ENCODE peak calls at places on chromosomes 7 and 10, in ten cellular contexts. S is aorta; B is left lung; V is ovary; T is OCI-LY7; Q is left ventricle myocardium inferior; J is GM23248; C is CD8-positive, alpha-beta memory T cell; R is kidney; W is PC-3. D is an unnamed sample. For H3K9me3, the result is how much of the 10 kb centered on the place peaks cover.

GRCh38 chr7:101924171-101924570 is 106.7 kb downstream of the CUX1 start:
- DNase-seq in S (peak), B (peak), V (no peak), T (no peak), Q (no peak), J (peak), C (no peak), R (no peak), W (peak), D (no peak)

GRCh38 chr7:101896312-101896711 is 78.9 kb downstream of the CUX1 start:
- DNase-seq in S (no peak), B (no peak), V (no peak), T (no peak), Q (no peak), J (no peak), C (no peak), R (no peak), W (no peak), D (no peak)

GRCh38 chr10:42951486-42952251 is 125.2 kb upstream of the RET start:
- DNase-seq in S (no peak), B (peak), V (no peak), T (no peak), Q (peak), J (peak), C (no peak), R (peak), W (peak), D (peak)

GRCh38 chr7:44980393-44981034 is 1.7 kb upstream of the MYO1G start:
- DNase-seq in S (peak), B (peak), V (no peak), T (peak), Q (no peak), J (peak), C (peak), R (peak), W (no peak), D (no peak)

GRCh38 chr7:98049034-98049433 is 57.6 kb upstream of the LMTK2 start:
- DNase-seq in S (no peak), B (no peak), V (no peak), T (no peak), Q (no peak), J (no peak), C (no peak), R (no peak), W (peak), D (no peak)

GRCh38 chr7:131501422-131501821 is 55.0 kb downstream of the PODXL start:
- DNase-seq in S (no peak), B (no peak), V (no peak), T (no peak), Q (no peak), J (peak), C (no peak), R (no peak), W (no peak), D (no peak)

GRCh38 chr10:5526691-5527331 is 2.0 kb downstream of the CALML3 start:
- DNase-seq in S (no peak), B (no peak), V (no peak), T (no peak), Q (no peak), J (no peak), C (no peak), R (no peak), W (no peak), D (no peak)

GRCh38 chr7:130393095-130393494 is 12.8 kb downstream of the CPA1 start:
- DNase-seq in S (no peak), B (no peak), V (no peak), T (no peak), Q (no peak), J (peak), C (no peak), R (no peak), W (no peak), D (no peak)

GRCh38 chr7:92425311-92425947 is 21.9 kb upstream of the GATAD1 start:
- DNase-seq in S (no peak), B (no peak), V (no peak), T (no peak), Q (no peak), J (peak), C (no peak), R (peak), W (no peak), D (no peak)

DNA sequence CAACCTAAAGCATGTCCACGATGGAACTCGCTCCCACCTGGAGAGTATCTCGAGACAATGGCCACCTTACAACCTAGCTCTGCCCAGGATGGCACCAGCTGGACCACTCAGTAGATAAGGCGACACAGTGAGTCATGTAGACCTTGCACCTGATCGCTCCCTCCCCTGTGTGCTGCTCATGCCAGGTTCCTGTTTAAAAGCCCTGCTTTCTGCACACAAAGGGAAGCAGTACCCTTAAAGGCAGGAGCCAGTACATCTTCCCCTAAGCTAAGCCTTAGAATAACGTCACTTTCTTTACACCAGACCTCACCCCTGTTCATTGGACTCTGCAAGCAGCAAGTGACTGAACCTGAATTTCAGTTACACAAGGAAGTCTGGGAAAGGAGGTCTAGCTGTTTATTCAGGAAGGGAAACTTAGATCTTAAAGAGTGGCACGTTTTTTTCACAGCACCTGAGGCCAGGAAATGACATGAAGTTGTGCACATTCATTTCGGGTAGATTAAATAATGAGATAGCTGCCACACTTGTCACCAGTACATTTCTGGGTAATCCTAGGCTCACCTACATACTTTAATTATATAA is 117.9 kb downstream of the MTPAP start:
- DNase-seq in S (no peak), B (no peak), V (no peak), T (peak), Q (no peak), J (no peak), C (no peak), R (no peak), W (no peak), D (no peak)
- H3K4me3 ChIP-seq in S (no peak), B (no peak), V (no peak), T (no peak), Q (no peak), J (no peak), C (no peak), R (no peak), W (no peak), D (no peak)

GRCh38 chr7:390761-391410 is 100.9 kb downstream of the FOXL3 start:
- DNase-seq in S (no peak), B (peak), V (peak), T (no peak), Q (peak), J (no peak), C (no peak), R (peak), W (no peak), D (peak)
- H3K9me3 ChIP-seq in S (under half), B (under half), V (under half), T (under half), Q (under half), J (under half), C (under half), R (under half), W (under half), D (under half)

DNA sequence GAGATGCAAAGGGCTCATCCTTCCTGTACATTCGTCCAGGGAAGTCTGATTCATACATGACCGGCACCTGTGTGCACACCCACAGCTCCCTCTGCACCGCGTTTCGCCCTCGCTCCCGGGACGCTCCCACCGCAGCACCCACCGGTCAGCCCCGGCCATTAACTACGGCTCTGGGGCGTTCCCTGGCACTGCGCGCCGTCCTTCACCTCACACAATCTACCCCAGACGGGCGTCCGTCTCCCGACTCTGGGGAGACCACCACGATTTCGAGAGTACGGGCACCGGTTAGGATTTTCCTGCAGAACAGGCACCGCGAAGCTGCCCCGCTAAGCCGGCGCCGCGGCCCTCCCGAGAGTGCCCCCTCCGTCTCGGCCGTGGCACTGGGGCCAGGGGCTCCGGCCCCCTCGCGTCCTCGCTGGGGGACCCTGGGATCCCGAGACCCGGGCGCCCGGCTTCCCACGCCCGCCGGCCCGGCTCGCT is 430 bp downstream of the ATE1 start:
- DNase-seq in S (peak), B (peak), V (peak), T (peak), Q (peak), J (peak), C (peak), R (peak), W (peak), D (peak)
- H3K27ac ChIP-seq in S (peak), B (peak), V (peak), T (peak), Q (peak), J (peak), C (peak), R (peak), W (peak), D (peak)

GRCh38 chr10:33487014-33487776 is 152.7 kb upstream of the NRP1 start:
- DNase-seq in S (no peak), B (no peak), V (no peak), T (no peak), Q (no peak), J (peak), C (no peak), R (no peak), W (peak), D (no peak)
- H3K4me3 ChIP-seq in S (peak), B (no peak), V (no peak), T (no peak), Q (peak), J (no peak), C (peak), R (no peak), W (no peak), D (peak)

GRCh38 chr10:44083719-44084400 is 301.0 kb downstream of the CXCL12 start:
- DNase-seq in S (no peak), B (no peak), V (no peak), T (no peak), Q (no peak), J (no peak), C (no peak), R (no peak), W (no peak), D (no peak)
- H3K9me3 ChIP-seq in S (under half), B (under half), V (under half), T (under half), Q (under half), J (under half), C (under half), R (under half), W (under half), D (under half)

DNA sequence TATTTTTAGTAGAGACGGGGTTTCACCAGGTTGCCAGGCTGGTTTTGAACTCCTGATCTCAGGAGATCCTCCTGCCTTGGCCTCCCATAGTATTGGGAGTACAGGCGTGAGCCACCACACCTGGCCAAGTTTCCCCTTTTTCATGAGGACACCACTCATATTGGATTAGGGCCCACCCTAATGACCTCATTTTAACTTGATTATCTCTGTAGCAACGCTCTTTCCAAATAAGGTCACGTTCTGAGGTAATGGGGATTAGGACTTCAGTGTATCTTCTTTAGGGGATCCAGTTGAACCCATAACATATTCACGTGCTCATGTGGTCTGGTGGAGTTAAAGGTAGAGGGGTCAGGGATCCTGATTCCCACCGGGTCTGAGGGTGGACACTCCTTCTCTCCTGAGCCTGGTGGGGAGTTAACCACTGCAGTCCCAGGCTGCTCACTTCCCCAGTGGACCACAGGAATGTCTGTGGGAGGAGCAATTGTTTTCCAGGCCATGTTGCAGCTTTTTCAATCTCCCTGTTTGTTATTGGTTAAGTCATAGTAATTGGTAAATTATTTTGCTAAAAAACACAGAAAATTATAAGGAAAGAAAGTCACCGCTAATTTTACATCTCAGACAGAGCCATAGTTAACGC is 130.5 kb downstream of the GRK5 start:
- DNase-seq in S (no peak), B (no peak), V (no peak), T (no peak), Q (no peak), J (peak), C (no peak), R (no peak), W (no peak), D (no peak)
- H3K27ac ChIP-seq in S (no peak), B (no peak), V (no peak), T (no peak), Q (peak), J (no peak), C (no peak), R (no peak), W (no peak), D (no peak)

GRCh38 chr7:5597772-5598171 is 174.1 kb upstream of the TNRC18 start:
- DNase-seq in S (no peak), B (no peak), V (peak), T (no peak), Q (no peak), J (peak), C (no peak), R (no peak), W (no peak), D (no peak)

GRCh38 chr7:5596896-5597246 is 173.2 kb upstream of the TNRC18 start:
- DNase-seq in S (no peak), B (no peak), V (peak), T (no peak), Q (no peak), J (peak), C (no peak), R (no peak), W (no peak), D (no peak)

GRCh38 chr7:5594616-5595544 is 171.2 kb upstream of the TNRC18 start:
- DNase-seq in S (peak), B (no peak), V (peak), T (no peak), Q (no peak), J (peak), C (no peak), R (no peak), W (peak), D (no peak)

GRCh38 chr7:5595545-5596045 is 172.0 kb upstream of the TNRC18 start:
- DNase-seq in S (peak), B (no peak), V (no peak), T (no peak), Q (no peak), J (peak), C (no peak), R (no peak), W (peak), D (no peak)

GRCh38 chr7:5596046-5596895 is 172.6 kb upstream of the TNRC18 start:
- DNase-seq in S (peak), B (no peak), V (peak), T (peak), Q (peak), J (peak), C (peak), R (peak), W (peak), D (peak)
- H3K4me3 ChIP-seq in S (peak), B (peak), V (peak), T (no peak), Q (peak), J (peak), C (peak), R (peak), W (peak), D (peak)

DNA sequence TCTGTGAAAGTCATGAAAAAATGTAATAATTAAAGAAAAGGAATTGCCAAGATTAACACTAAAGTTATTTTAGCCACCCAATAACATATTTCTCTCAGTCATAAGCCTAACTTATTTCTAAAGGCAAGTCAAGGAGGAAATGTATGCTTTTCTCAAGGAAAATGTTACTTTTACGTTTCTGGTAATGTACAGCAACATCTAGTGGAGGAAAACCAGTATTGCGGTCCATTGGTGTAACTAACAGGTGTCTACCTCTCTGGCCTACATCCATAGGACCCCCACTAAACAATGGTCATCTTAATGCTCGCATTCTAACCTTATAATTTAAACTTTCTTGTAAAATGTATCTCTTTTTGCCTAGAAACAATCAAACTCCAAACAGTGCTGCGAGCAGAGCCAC is 437.5 kb downstream of the KIF20B start:
- DNase-seq in S (no peak), B (no peak), V (no peak), T (peak), Q (no peak), J (no peak), C (no peak), R (no peak), W (peak), D (no peak)
- H3K9me3 ChIP-seq in S (under half), B (under half), V (under half), T (under half), Q (half or more), J (under half), C (under half), R (under half), W (under half), D (under half)

D was measured in lower lobe of right lung.